ENCODE peak calls at places on chromosomes 1 and 21, in six cellular contexts. T is cardiac fibroblast, J is HL-60, X is fibroblast of lung, C is RWPE1, M is A549. N is an unnamed sample.

GRCh38 chr1:18537386-18538306 is 56.9 kb downstream of the KLHDC7A start:
- DNase-seq in T (no peak), X (no peak), M (no peak), C (no peak), J (no peak), N (no peak)

GRCh38 chr1:73789965-73790364 is 408.0 kb downstream of the LRRIQ3 start:
- DNase-seq in X (no peak), C (no peak), T (no peak), J (no peak), M (no peak), N (no peak)

GRCh38 chr1:187961895-187962294 is 1133.1 kb downstream of the PLA2G4A start:
- DNase-seq in M (no peak), T (no peak), J (no peak), C (no peak), X (no peak), N (no peak)

GRCh38 chr21:46054447-46054846 is 43.5 kb upstream of the COL6A2 start:
- DNase-seq in T (peak; percentile 76), X (peak; percentile 55), J (no peak), C (no peak), M (no peak), N (no peak)

GRCh38 chr1:71028981-71029380 is 18.6 kb downstream of the PTGER3 start:
- DNase-seq in C (no peak), M (no peak), J (no peak), X (no peak), T (no peak), N (no peak)

GRCh38 chr1:67601955-67602354 is 83.0 kb upstream of the GADD45A start:
- DNase-seq in T (no peak), M (no peak), J (no peak), C (no peak), X (no peak), N (no peak)

GRCh38 chr1:200043330-200043668 is 15.8 kb downstream of the NR5A2 start:
- DNase-seq in C (no peak), T (no peak), X (peak; percentile 29), M (no peak), J (no peak), N (no peak)

GRCh38 chr1:35925741-35926140 is 5.2 kb upstream of the AGO3 start:
- DNase-seq in C (no peak), M (no peak), J (no peak), X (peak; percentile 72), T (peak; percentile 93), N (no peak)

GRCh38 chr1:205017766-205018165 is 25.2 kb upstream of the CNTN2 start:
- DNase-seq in T (no peak), M (no peak), J (no peak), C (no peak), X (no peak), N (no peak)
- TF ChIP-seq CTCF in T (no peak), M (no peak), J (no peak), C (no peak), X (no peak), N (no peak)

GRCh38 chr21:43210454-43211084 is 41.8 kb downstream of the CRYAA start:
- DNase-seq in J (no peak), M (no peak), X (no peak), T (no peak), C (no peak), N (no peak)

GRCh38 chr21:43209575-43210453 is 41.0 kb downstream of the CRYAA start:
- DNase-seq in M (peak; percentile 66), T (peak; percentile 77), X (peak; percentile 6), J (no peak), C (peak; percentile 32), N (no peak)

GRCh38 chr21:43208561-43209332 is 39.9 kb downstream of the CRYAA start:
- DNase-seq in M (no peak), T (no peak), C (no peak), X (no peak), J (no peak), N (no peak)

GRCh38 chr21:43207868-43208267 is 39.1 kb downstream of the CRYAA start:
- DNase-seq in M (no peak), X (no peak), J (no peak), C (no peak), T (no peak), N (no peak)

DNA sequence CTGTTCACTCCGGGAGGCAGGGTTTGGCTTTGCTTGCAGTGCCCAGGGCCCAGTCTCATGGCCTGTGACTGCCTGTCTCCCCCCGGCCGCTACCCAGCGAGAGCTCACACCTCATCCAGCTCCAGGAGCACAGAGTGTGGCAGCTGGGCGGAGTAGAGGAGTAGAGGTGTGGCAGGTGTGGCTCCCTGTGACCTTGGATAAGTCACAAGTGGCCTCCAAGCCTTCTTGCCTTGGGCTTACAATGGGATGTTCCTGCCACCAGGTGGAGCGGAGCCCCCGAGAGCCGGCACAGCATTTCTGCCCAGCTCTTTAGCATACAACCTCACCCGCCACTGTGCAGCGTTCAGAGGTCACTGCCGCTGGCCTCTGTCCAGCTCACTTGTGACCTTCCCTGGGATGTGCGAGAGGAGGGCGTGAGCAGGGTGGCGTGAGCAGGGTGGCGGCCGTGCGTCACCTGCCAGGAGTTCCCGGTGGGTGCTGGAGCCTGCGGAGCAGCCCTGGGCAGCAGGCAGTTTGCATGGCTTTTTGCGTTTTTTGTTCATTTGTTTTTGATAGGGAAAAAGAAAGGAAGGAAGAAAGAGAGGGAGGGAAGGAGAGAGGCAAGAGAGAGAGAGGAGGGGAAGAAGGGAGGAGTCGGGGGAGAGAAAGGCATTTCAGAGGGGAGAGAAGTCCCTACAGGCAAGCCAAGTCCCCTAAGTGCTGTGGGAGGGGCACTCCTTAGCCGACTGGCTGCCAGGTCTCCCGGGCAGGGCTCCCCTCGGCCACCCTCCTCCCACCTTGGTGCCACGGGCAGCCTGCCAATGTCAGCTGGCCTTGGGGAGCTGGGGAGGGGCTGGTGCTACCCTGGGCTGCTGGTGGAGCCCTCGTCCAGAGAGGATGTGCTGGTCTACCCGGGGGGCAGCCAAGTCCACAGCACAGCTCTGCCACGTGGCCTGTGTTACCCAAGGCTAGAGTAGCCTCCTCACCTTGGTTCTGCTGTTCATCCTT is 42.6 kb downstream of the CRYAA start:
- DNase-seq in X (no peak), C (no peak), M (no peak), T (peak; percentile 27), J (no peak), N (no peak)
- TF ChIP-seq CTCF in X (no peak), C (no peak), M (no peak), T (peak; percentile 7), J (no peak), N (no peak)

DNA sequence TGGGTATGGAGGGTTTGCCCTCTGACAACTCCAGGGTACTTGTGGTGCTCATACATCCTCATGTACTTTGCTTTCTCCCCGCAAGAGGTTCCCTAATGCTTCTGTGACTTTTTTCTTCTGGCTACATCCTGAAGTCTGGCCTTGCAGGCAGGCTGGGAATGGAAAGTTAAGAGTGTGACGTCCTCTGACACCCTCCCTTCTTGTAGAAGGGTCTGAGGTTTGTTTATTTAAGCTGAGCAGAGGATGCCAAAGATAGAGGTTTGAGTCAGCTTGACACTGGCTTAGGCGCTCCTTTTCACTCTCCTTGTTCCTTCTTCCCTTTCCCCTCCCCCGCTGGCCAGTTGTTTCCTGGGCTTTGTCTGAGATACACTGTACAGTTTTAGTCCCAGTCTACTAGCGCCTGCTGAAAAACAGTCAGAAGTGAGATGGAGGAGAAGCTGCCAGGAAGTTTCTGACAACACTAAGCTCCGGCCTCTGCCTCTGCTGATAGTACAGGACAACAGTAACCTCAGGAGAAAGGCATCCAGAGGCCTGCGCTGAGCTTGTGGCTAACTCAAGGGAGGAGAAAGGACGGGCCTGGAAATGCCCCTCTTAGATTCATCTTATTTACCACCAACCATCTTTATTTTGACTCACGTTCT is at the start of gene MACF1:
- DNase-seq in J (peak; percentile 68), C (peak; percentile 26), M (peak; percentile 50), X (peak; percentile 98), T (peak; percentile 97), N (no peak)
- TF ChIP-seq CTCF in J (peak; percentile 11), C (no peak), M (peak; percentile 7), X (peak; percentile 71), T (peak; percentile 62), N (no peak)

DNA sequence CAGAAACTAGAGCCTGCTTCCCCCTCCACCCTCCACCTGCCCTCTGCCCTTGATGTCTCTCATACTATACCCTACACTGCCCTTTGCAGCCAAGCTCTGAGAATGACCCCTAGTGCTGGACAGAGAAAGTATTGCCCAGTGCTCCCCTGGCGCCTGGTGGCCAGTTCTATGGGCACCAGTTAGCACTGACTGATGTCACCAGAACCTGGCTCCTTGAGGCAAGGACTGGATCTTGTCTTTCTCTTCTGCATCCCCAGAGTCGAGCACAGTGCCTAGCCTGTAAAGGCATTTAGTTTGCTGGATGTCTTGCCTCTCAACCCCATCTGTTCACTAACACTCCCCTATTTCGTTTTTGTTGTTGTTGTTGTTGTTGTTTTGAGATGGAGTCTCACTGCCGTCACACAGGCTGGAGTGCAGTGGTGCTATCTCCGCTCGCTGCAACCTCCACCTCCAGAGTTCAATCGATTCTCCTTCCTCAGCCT is 5.9 kb downstream of the PHLDA3 start:
- DNase-seq in C (no peak), T (peak; percentile 32), J (no peak), X (peak; percentile 49), M (no peak), N (no peak)
- TF ChIP-seq CTCF in C (no peak), T (peak; percentile 42), J (no peak), X (peak; percentile 40), M (peak; percentile 24), N (no peak)

GRCh38 chr1:240295811-240296210 is 204.1 kb downstream of the FMN2 start:
- DNase-seq in J (no peak), X (no peak), M (no peak), T (no peak), C (no peak), N (no peak)
- TF ChIP-seq CTCF in J (no peak), X (no peak), M (no peak), T (no peak), C (no peak), N (no peak)

GRCh38 chr1:53616927-53617326 is 122.0 kb downstream of the GLIS1 start:
- DNase-seq in C (no peak), X (no peak), J (no peak), T (no peak), M (no peak), N (no peak)
- TF ChIP-seq CTCF in C (no peak), X (no peak), J (no peak), T (peak; percentile 23), M (no peak), N (no peak)

DNA sequence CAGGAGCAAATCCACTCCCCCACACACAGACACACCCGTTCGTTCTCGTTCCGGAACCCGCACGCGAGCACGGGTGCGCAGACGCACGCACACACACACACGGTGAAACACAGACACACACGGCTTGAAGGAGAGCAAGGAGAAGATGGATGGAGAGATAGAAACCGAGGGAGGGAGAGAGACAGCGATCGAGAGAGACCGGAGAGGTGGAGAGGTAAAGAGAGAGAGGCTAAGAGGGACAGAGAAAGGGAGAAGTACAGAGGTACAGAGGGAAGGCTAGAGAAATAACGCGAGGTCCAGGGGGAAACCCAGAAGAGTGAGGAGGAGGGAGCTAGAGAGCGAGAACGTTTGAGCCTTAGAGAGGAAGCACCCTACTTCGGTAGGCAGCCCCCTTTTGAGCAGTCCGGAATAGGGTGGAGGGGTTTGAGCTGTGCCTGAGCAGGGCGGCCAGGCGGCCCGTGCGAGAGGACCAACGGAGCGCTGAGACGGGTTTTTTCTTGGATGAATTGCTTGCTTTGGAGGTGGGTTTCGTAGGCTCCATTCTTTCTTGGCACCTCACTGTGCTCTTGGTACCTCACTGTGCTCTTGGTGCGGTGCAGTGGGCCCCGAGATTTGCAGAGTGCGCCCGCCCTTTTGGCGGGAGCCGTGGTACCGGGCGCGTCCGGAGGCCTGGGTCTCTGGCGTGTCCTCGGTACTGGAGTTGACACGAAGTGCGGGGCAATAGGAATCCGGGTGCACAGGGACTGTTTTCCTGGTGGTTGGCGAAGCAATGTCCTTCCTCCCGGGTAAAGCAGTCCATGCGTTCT is 88.4 kb upstream of the RHOU start:
- DNase-seq in J (peak; percentile 68), X (peak; percentile 41), C (peak; percentile 26), T (peak; percentile 54), M (peak; percentile 31), N (peak; percentile 33)
- TF ChIP-seq CTCF in J (no peak), X (no peak), C (no peak), T (no peak), M (no peak), N (no peak)